ENCODE peak calls at places on chromosomes 7 and 10, in six cellular contexts. E is HepG2, B is SK-N-SH, L is GM12878, T is K562, M is H1. X is an unnamed sample.

GRCh38 chr7:128697301-128697905 is 25.3 kb downstream of the GARIN1A start:
- DNase-seq in L (no peak), M (no peak), E (peak; percentile 21), B (peak; percentile 89), T (peak; percentile 86), X (no peak)

GRCh38 chr7:151453326-151453791 is 13.4 kb upstream of the CRYGN start:
- DNase-seq in M (no peak), E (no peak), T (no peak), L (no peak), B (no peak), X (no peak)

GRCh38 chr7:104627516-104627915 is 299.1 kb downstream of the LHFPL3 start:
- DNase-seq in B (no peak), T (no peak), E (no peak), M (no peak), L (no peak), X (no peak)

GRCh38 chr7:85025312-85025756 is 161.5 kb downstream of the SEMA3D start:
- DNase-seq in E (no peak), M (no peak), T (no peak), L (no peak), B (no peak), X (no peak)

GRCh38 chr7:7696458-7697119 is 21.8 kb downstream of the RPA3 start:
- DNase-seq in B (no peak), L (no peak), T (no peak), M (no peak), E (peak; percentile 43), X (peak; percentile 65)

GRCh38 chr7:144842377-144842851 is 6.6 kb upstream of the TPK1 start:
- DNase-seq in E (no peak), T (no peak), B (no peak), M (no peak), L (no peak), X (no peak)

GRCh38 chr7:4840097-4840501 is 21.7 kb downstream of the PAPOLB start:
- DNase-seq in T (no peak), E (no peak), M (no peak), B (no peak), L (no peak), X (no peak)

GRCh38 chr7:37342665-37343471 is 105.8 kb downstream of the ELMO1 start:
- DNase-seq in M (no peak), L (peak; percentile 69), E (no peak), B (peak; percentile 66), T (no peak), X (no peak)

GRCh38 chr10:26157734-26158133 is 58.8 kb upstream of the GAD2 start:
- DNase-seq in M (no peak), L (no peak), T (no peak), B (no peak), E (no peak), X (no peak)

GRCh38 chr10:93437000-93437945 is 44.9 kb downstream of the MYOF start:
- DNase-seq in E (peak; percentile 71), B (no peak), M (no peak), T (no peak), L (no peak), X (peak; percentile 86)

DNA sequence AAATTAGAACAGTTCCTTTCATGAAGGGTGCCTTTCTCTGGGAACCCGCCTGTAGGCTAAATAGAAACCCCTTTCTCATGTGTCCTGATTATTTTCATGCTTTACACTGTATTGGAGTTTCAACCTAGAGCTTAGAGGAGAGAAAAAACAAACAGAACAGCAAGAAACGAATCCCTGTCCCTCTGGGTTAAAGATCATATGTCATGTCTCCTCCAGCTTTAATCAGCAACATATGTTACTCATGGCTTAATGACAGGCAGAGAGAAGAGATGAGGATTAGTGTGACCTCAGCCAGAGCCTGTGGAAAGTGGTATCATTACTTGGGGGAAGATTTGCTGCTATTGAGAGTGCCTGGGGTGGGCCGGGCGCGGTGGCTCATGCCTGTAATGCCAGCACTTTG is 32.1 kb downstream of the CRCP start:
- DNase-seq in T (no peak), B (peak; percentile 79), M (no peak), L (no peak), E (no peak), X (no peak)
- H3K4me1 ChIP-seq in T (no peaks in the 10 kb centered on the region), B (peaks cover 8% of the 10 kb centered on the region), M (no peaks in the 10 kb centered on the region), L (peaks cover 3% of the 10 kb centered on the region), E (peaks cover 98% of the 10 kb centered on the region), X (peaks cover 31% of the 10 kb centered on the region)

GRCh38 chr10:113100299-113100680 is 150.2 kb downstream of the TCF7L2 start:
- DNase-seq in M (no peak), L (no peak), E (no peak), B (no peak), T (no peak), X (no peak)

GRCh38 chr10:113099431-113100298 is 149.6 kb downstream of the TCF7L2 start:
- DNase-seq in B (peak; percentile 47), M (no peak), T (no peak), L (no peak), E (no peak), X (no peak)

GRCh38 chr10:113108180-113108835 is 158.3 kb downstream of the TCF7L2 start:
- DNase-seq in T (peak; percentile 41), L (no peak), B (peak; percentile 53), M (peak; percentile 47), E (no peak), X (no peak)

GRCh38 chr10:113103131-113103830 is 153.2 kb downstream of the TCF7L2 start:
- DNase-seq in L (no peak), B (no peak), E (no peak), M (no peak), T (no peak), X (no peak)

DNA sequence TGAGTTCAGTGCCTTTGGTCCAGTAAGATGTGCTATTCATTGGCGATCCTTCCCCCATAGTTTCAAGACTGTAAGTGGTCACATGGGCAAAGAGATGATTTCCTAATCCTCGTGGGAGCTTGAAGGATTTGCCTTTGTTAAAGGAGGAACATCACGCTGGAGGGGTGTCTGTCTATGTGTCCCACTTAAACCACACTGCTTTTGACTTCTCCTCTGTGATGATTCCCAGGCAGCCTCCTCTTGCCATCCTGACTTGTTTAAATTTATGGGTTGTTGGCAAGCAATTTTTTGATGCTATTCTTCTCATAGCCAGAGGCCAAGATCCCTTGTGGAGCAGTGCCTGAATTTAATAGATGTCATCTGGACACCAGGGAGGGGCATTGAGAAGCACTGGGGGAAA is 154.0 kb downstream of the TCF7L2 start:
- DNase-seq in M (no peak), B (peak; percentile 28), E (no peak), T (no peak), L (no peak), X (no peak)
- TF ChIP-seq JUND in M (no peak), B (no peak), E (no peak), T (no peak), L (no peak), X (no peak)

DNA sequence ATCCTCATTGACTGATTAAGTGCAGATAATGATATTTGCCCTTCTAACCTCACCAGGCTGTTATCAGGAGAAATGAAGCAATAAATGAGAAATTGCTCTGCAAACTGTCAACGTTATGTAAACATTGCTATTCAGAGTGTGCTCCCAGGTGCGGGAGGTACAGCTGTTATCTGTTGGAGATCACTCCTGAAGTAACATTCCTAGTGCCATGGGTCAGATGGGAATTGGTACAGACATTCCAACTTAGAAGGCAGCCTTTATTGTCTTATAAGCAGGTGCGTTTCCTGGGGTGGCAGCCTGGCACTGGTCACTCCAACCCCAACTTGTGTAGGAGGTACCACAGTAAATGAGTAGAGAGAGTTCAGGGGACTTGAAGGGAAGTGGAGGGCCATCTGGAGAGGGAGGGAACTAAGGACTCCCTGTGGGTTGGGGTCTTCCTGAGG is 36.8 kb downstream of the HK1 start:
- DNase-seq in M (no peak), E (peak; percentile 30), L (no peak), T (no peak), B (no peak), X (no peak)
- H3K4me1 ChIP-seq in M (peaks cover 13% of the 10 kb centered on the region), E (peaks cover 12% of the 10 kb centered on the region), L (peaks cover 12% of the 10 kb centered on the region), T (peaks cover 66% of the 10 kb centered on the region), B (peaks cover 10% of the 10 kb centered on the region), X (peaks cover 33% of the 10 kb centered on the region)

GRCh38 chr7:91837397-91838070 is 43.0 kb downstream of the MTERF1 start:
- DNase-seq in E (no peak), T (no peak), L (no peak), B (no peak), M (no peak), X (no peak)
- TF ChIP-seq JUND in E (no peak), T (no peak), L (no peak), B (no peak), M (no peak), X (no peak)

GRCh38 chr7:118304100-118304499 is 79.6 kb downstream of the ANKRD7 start:
- DNase-seq in T (no peak), M (no peak), B (no peak), E (no peak), L (no peak), X (no peak)
- H3K4me1 ChIP-seq in T (no peaks in the 10 kb centered on the region), M (no peaks in the 10 kb centered on the region), B (no peaks in the 10 kb centered on the region), E (no peaks in the 10 kb centered on the region), L (no peaks in the 10 kb centered on the region), X (no peaks in the 10 kb centered on the region)

DNA sequence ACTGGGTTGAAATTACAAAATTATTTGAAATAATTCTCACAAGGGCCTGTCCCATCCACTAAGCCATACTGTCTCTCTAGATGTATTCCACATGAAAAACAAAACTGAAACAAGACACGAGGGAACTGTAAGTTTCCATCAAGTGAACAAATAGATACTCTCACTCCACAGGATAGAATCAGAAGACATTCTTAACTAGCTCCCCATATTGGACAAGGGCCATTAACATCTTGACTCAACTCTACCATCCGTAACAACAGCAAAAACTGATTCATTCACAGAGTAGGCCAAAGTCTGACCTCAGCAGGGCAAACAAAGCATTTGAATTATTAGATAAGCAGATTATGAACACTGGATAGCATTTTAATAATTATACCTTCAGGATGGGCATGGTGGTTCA is 29.1 kb downstream of the UBE2H start:
- DNase-seq in M (no peak), L (peak; percentile 39), T (no peak), E (no peak), B (no peak), X (no peak)
- TF ChIP-seq JUND in M (no peak), L (no peak), T (no peak), E (no peak), B (peak; percentile 78), X (no peak)

GRCh38 chr7:88490911-88491310 is 184.2 kb upstream of the STEAP4 start:
- DNase-seq in B (no peak), L (no peak), M (no peak), T (no peak), E (no peak), X (no peak)

GRCh38 chr7:88485811-88486210 is 179.1 kb upstream of the STEAP4 start:
- DNase-seq in T (no peak), B (no peak), L (no peak), M (no peak), E (no peak), X (no peak)

GRCh38 chr7:88495901-88496300 is 189.2 kb upstream of the STEAP4 start:
- DNase-seq in L (no peak), E (no peak), M (no peak), B (no peak), T (no peak), X (no peak)

GRCh38 chr7:88490161-88490560 is 183.5 kb upstream of the STEAP4 start:
- DNase-seq in L (no peak), T (no peak), M (no peak), B (no peak), E (no peak), X (no peak)
- H3K4me1 ChIP-seq in L (no peaks in the 10 kb centered on the region), T (no peaks in the 10 kb centered on the region), M (no peaks in the 10 kb centered on the region), B (no peaks in the 10 kb centered on the region), E (no peaks in the 10 kb centered on the region), X (no peaks in the 10 kb centered on the region)

GRCh38 chr10:3837909-3838722 is 53.1 kb upstream of the KLF6 start:
- DNase-seq in B (peak; percentile 45), T (no peak), M (no peak), L (no peak), E (no peak), X (no peak)
- TF ChIP-seq JUND in B (no peak), T (no peak), M (no peak), L (no peak), E (no peak), X (no peak)

X was measured in HCT116.